ENCODE peak calls at places on chromosomes 3 and 15, in five cellular contexts. One of them, this sample, is unnamed.

GRCh38 chr15:51265037-51265555 is 73.3 kb downstream of the CYP19A1 start:
- DNase-seq in T-helper 17 cell: no peak
- DNase-seq in activated T-cell treated with anti-CD3 and anti-CD28 coated beads for 48 hours: no peak
- DNase-seq in fibroblast of lung: no peak
- DNase-seq in activated T-helper 1 cell treated with Interleukin-2 at 50 U/mL for 16 hours: no peak
- DNase-seq in this sample: no peak

GRCh38 chr15:89641053-89641452 is 14.2 kb downstream of the KIF7 start:
- DNase-seq in T-helper 17 cell: no peak
- DNase-seq in activated T-cell treated with anti-CD3 and anti-CD28 coated beads for 48 hours: no peak
- DNase-seq in fibroblast of lung: no peak
- DNase-seq in activated T-helper 1 cell treated with Interleukin-2 at 50 U/mL for 16 hours: no peak
- DNase-seq in this sample: no peak

GRCh38 chr3:127889461-127889863 is 25.6 kb upstream of the KBTBD12 start:
- DNase-seq in T-helper 17 cell: no peak
- DNase-seq in activated T-cell treated with anti-CD3 and anti-CD28 coated beads for 48 hours: no peak
- DNase-seq in fibroblast of lung: peak
- DNase-seq in activated T-helper 1 cell treated with Interleukin-2 at 50 U/mL for 16 hours: no peak
- DNase-seq in this sample: no peak

GRCh38 chr3:16828815-16829214 is 55.9 kb upstream of the PLCL2 start:
- DNase-seq in T-helper 17 cell: peak
- DNase-seq in activated T-cell treated with anti-CD3 and anti-CD28 coated beads for 48 hours: peak
- DNase-seq in fibroblast of lung: peak
- DNase-seq in activated T-helper 1 cell treated with Interleukin-2 at 50 U/mL for 16 hours: peak
- DNase-seq in this sample: peak

GRCh38 chr3:5005367-5005766 is 26.1 kb downstream of the BHLHE40 start:
- DNase-seq in T-helper 17 cell: no peak
- DNase-seq in activated T-cell treated with anti-CD3 and anti-CD28 coated beads for 48 hours: no peak
- DNase-seq in fibroblast of lung: no peak
- DNase-seq in activated T-helper 1 cell treated with Interleukin-2 at 50 U/mL for 16 hours: no peak
- DNase-seq in this sample: no peak

GRCh38 chr15:32843211-32843907 is 125.6 kb downstream of the GREM1 start:
- DNase-seq in T-helper 17 cell: no peak
- DNase-seq in activated T-cell treated with anti-CD3 and anti-CD28 coated beads for 48 hours: no peak
- DNase-seq in fibroblast of lung: no peak
- DNase-seq in activated T-helper 1 cell treated with Interleukin-2 at 50 U/mL for 16 hours: no peak
- DNase-seq in this sample: no peak

GRCh38 chr3:170844377-170844776 is 25.6 kb downstream of the RPL22L1 start:
- DNase-seq in T-helper 17 cell: no peak
- DNase-seq in activated T-cell treated with anti-CD3 and anti-CD28 coated beads for 48 hours: no peak
- DNase-seq in fibroblast of lung: no peak
- DNase-seq in activated T-helper 1 cell treated with Interleukin-2 at 50 U/mL for 16 hours: no peak
- DNase-seq in this sample: no peak

GRCh38 chr3:120435621-120436020 is 15.2 kb downstream of the FSTL1 start:
- DNase-seq in T-helper 17 cell: no peak
- DNase-seq in activated T-cell treated with anti-CD3 and anti-CD28 coated beads for 48 hours: no peak
- DNase-seq in fibroblast of lung: no peak
- DNase-seq in activated T-helper 1 cell treated with Interleukin-2 at 50 U/mL for 16 hours: no peak
- DNase-seq in this sample: no peak

GRCh38 chr15:71044006-71044405 is 71.3 kb upstream of the THSD4 start:
- DNase-seq in T-helper 17 cell: no peak
- DNase-seq in activated T-cell treated with anti-CD3 and anti-CD28 coated beads for 48 hours: no peak
- DNase-seq in fibroblast of lung: peak
- DNase-seq in activated T-helper 1 cell treated with Interleukin-2 at 50 U/mL for 16 hours: no peak
- DNase-seq in this sample: no peak

GRCh38 chr3:27340524-27340923 is 28.7 kb downstream of the NEK10 start:
- DNase-seq in T-helper 17 cell: no peak
- DNase-seq in activated T-cell treated with anti-CD3 and anti-CD28 coated beads for 48 hours: no peak
- DNase-seq in fibroblast of lung: no peak
- DNase-seq in activated T-helper 1 cell treated with Interleukin-2 at 50 U/mL for 16 hours: no peak
- DNase-seq in this sample: no peak

GRCh38 chr3:196072313-196072712 is 9.6 kb downstream of the TFRC start:
- DNase-seq in T-helper 17 cell: no peak
- DNase-seq in activated T-cell treated with anti-CD3 and anti-CD28 coated beads for 48 hours: no peak
- DNase-seq in fibroblast of lung: no peak
- DNase-seq in activated T-helper 1 cell treated with Interleukin-2 at 50 U/mL for 16 hours: no peak
- DNase-seq in this sample: no peak

GRCh38 chr3:156483426-156483825 is 71.5 kb downstream of the SSR3 start:
- DNase-seq in T-helper 17 cell: no peak
- DNase-seq in activated T-cell treated with anti-CD3 and anti-CD28 coated beads for 48 hours: no peak
- DNase-seq in fibroblast of lung: peak
- DNase-seq in activated T-helper 1 cell treated with Interleukin-2 at 50 U/mL for 16 hours: no peak
- DNase-seq in this sample: no peak

GRCh38 chr15:35912196-35912595 is 366.2 kb upstream of the DPH6 start:
- DNase-seq in T-helper 17 cell: no peak
- DNase-seq in activated T-cell treated with anti-CD3 and anti-CD28 coated beads for 48 hours: no peak
- DNase-seq in fibroblast of lung: peak
- DNase-seq in activated T-helper 1 cell treated with Interleukin-2 at 50 U/mL for 16 hours: no peak
- DNase-seq in this sample: no peak

GRCh38 chr3:132210476-132211346 is 106.5 kb upstream of the ACP3 start:
- DNase-seq in T-helper 17 cell: no peak
- DNase-seq in activated T-cell treated with anti-CD3 and anti-CD28 coated beads for 48 hours: peak
- DNase-seq in fibroblast of lung: no peak
- DNase-seq in activated T-helper 1 cell treated with Interleukin-2 at 50 U/mL for 16 hours: no peak
- DNase-seq in this sample: no peak

GRCh38 chr15:88401972-88402656 is 65.1 kb downstream of the MRPL46 start:
- DNase-seq in T-helper 17 cell: no peak
- DNase-seq in activated T-cell treated with anti-CD3 and anti-CD28 coated beads for 48 hours: peak
- DNase-seq in fibroblast of lung: no peak
- DNase-seq in activated T-helper 1 cell treated with Interleukin-2 at 50 U/mL for 16 hours: no peak
- DNase-seq in this sample: no peak

GRCh38 chr3:39349080-39349479 is 19.6 kb downstream of the CCR8 start:
- DNase-seq in T-helper 17 cell: no peak
- DNase-seq in activated T-cell treated with anti-CD3 and anti-CD28 coated beads for 48 hours: no peak
- DNase-seq in fibroblast of lung: no peak
- DNase-seq in activated T-helper 1 cell treated with Interleukin-2 at 50 U/mL for 16 hours: no peak
- DNase-seq in this sample: no peak

GRCh38 chr3:129620828-129621605 is 14.5 kb upstream of the PLXND1 start:
- DNase-seq in T-helper 17 cell: no peak
- DNase-seq in activated T-cell treated with anti-CD3 and anti-CD28 coated beads for 48 hours: no peak
- DNase-seq in fibroblast of lung: no peak
- DNase-seq in activated T-helper 1 cell treated with Interleukin-2 at 50 U/mL for 16 hours: no peak
- DNase-seq in this sample: no peak

GRCh38 chr3:181838940-181839914 is 127.5 kb downstream of the SOX2 start:
- DNase-seq in T-helper 17 cell: no peak
- DNase-seq in activated T-cell treated with anti-CD3 and anti-CD28 coated beads for 48 hours: no peak
- DNase-seq in fibroblast of lung: no peak
- DNase-seq in activated T-helper 1 cell treated with Interleukin-2 at 50 U/mL for 16 hours: no peak
- DNase-seq in this sample: no peak

GRCh38 chr15:98580577-98580976 is 67.8 kb upstream of the IGF1R start:
- DNase-seq in T-helper 17 cell: no peak
- DNase-seq in activated T-cell treated with anti-CD3 and anti-CD28 coated beads for 48 hours: no peak
- DNase-seq in fibroblast of lung: no peak
- DNase-seq in activated T-helper 1 cell treated with Interleukin-2 at 50 U/mL for 16 hours: no peak
- DNase-seq in this sample: no peak

GRCh38 chr15:85482896-85483295 is 102.5 kb downstream of the AKAP13 start:
- DNase-seq in T-helper 17 cell: no peak
- DNase-seq in activated T-cell treated with anti-CD3 and anti-CD28 coated beads for 48 hours: no peak
- DNase-seq in fibroblast of lung: peak
- DNase-seq in activated T-helper 1 cell treated with Interleukin-2 at 50 U/mL for 16 hours: no peak
- DNase-seq in this sample: no peak

GRCh38 chr3:117454236-117454635 is 744.7 kb downstream of the TUSC7 start:
- DNase-seq in T-helper 17 cell: no peak
- DNase-seq in activated T-cell treated with anti-CD3 and anti-CD28 coated beads for 48 hours: no peak
- DNase-seq in fibroblast of lung: peak
- DNase-seq in activated T-helper 1 cell treated with Interleukin-2 at 50 U/mL for 16 hours: no peak
- DNase-seq in this sample: no peak

GRCh38 chr3:146024260-146024659 is 136.7 kb downstream of the PLOD2 start:
- DNase-seq in T-helper 17 cell: no peak
- DNase-seq in activated T-cell treated with anti-CD3 and anti-CD28 coated beads for 48 hours: no peak
- DNase-seq in fibroblast of lung: no peak
- DNase-seq in activated T-helper 1 cell treated with Interleukin-2 at 50 U/mL for 16 hours: no peak
- DNase-seq in this sample: no peak

GRCh38 chr3:101936419-101937331 is 87.4 kb downstream of the NFKBIZ start:
- DNase-seq in T-helper 17 cell: peak
- DNase-seq in activated T-cell treated with anti-CD3 and anti-CD28 coated beads for 48 hours: peak
- DNase-seq in fibroblast of lung: peak
- DNase-seq in activated T-helper 1 cell treated with Interleukin-2 at 50 U/mL for 16 hours: no peak
- DNase-seq in this sample: no peak

This sample was measured in activated T-helper 9 cell treated with anti-CD3 and anti-CD28 coated beads, Interleukin-2, amount 50 U/mL, for 16 hours.